ENCODE peak calls at places on chromosomes 6 and 20, in four cellular contexts. Y, G, S and K are unnamed samples.
A peak's percentile ranks its signal among the peaks of the same experiment; 100 is the strongest.

GRCh38 chr6:112827793-112828192 is 480.7 kb downstream of the RFPL4B start:
- DNase-seq in Y (no peak), S (no peak), G (peak; percentile 49), K (no peak)

GRCh38 chr6:169396554-169397163 is 143.0 kb upstream of the THBS2 start:
- DNase-seq in S (no peak), G (no peak), Y (no peak), K (no peak)

GRCh38 chr6:160132776-160133338 is 11.2 kb downstream of the SLC22A1 start:
- DNase-seq in Y (peak; percentile 51), G (no peak), S (no peak), K (no peak)

GRCh38 chr20:52105045-52105572 is 86.5 kb downstream of the ZFP64 start:
- DNase-seq in S (peak; percentile 68), G (no peak), Y (peak; percentile 49), K (no peak)

GRCh38 chr20:675453-676314 is at the start of gene SCRT2:
- DNase-seq in Y (peak; percentile 75), G (peak; percentile 86), S (peak; percentile 60), K (peak; percentile 27)

GRCh38 chr20:64129146-64129782 is 21.9 kb upstream of the NPBWR2 start:
- DNase-seq in Y (no peak), G (peak; percentile 8), S (no peak), K (no peak)

GRCh38 chr6:113414511-113414910 is 442.6 kb upstream of the MARCKS start:
- DNase-seq in Y (peak; percentile 78), S (peak; percentile 69), G (peak; percentile 29), K (no peak)

GRCh38 chr6:167093922-167094432 is 28.9 kb upstream of the CCR6 start:
- DNase-seq in S (no peak), G (no peak), Y (no peak), K (no peak)

GRCh38 chr20:33392016-33392415 is 9.3 kb downstream of the CDK5RAP1 start:
- DNase-seq in G (no peak), Y (peak; percentile 82), S (no peak), K (peak; percentile 75)

GRCh38 chr6:69005194-69005593 is 370.1 kb downstream of the ADGRB3 start:
- DNase-seq in Y (peak; percentile 31), S (peak; percentile 2), G (no peak), K (no peak)

GRCh38 chr20:34515484-34516037 is 661 bp upstream of the DYNLRB1 start:
- DNase-seq in Y (peak; percentile 75), G (no peak), S (peak; percentile 48), K (no peak)

GRCh38 chr6:165668951-165669350 is 5.9 kb upstream of the PDE10A start:
- DNase-seq in Y (no peak), G (no peak), S (no peak), K (no peak)

GRCh38 chr6:151690768-151691562 is 116.5 kb upstream of the ESR1 start:
- DNase-seq in Y (peak; percentile 50), G (no peak), S (no peak), K (no peak)

GRCh38 chr6:36246511-36247268 is 23.2 kb upstream of the PNPLA1 start:
- DNase-seq in Y (peak; percentile 51), S (no peak), G (no peak), K (no peak)

GRCh38 chr6:12075067-12075563 is 63.0 kb downstream of the HIVEP1 start:
- DNase-seq in G (no peak), S (no peak), Y (peak; percentile 55), K (no peak)

GRCh38 chr20:14720251-14720650 is 382.8 kb upstream of the FLRT3 start:
- DNase-seq in Y (no peak), G (no peak), S (no peak), K (no peak)

GRCh38 chr6:135144678-135145508 is 36.2 kb upstream of the MYB start:
- DNase-seq in Y (peak; percentile 72), G (no peak), S (peak; percentile 17), K (no peak)

GRCh38 chr6:38068854-38069253 is 249.3 kb downstream of the ZFAND3 start:
- DNase-seq in Y (peak; percentile 17), G (peak; percentile 21), S (peak; percentile 3), K (no peak)

GRCh38 chr6:143286280-143286795 is 164.2 kb downstream of the ADAT2 start:
- DNase-seq in S (no peak), G (no peak), Y (peak; percentile 32), K (no peak)

GRCh38 chr20:14337400-14338171 is at the start of gene FLRT3:
- DNase-seq in S (peak; percentile 97), Y (peak; percentile 98), G (peak; percentile 25), K (peak; percentile 90)

GRCh38 chr20:31637660-31638059 is at the start of gene COX4I2:
- DNase-seq in Y (no peak), S (no peak), G (peak; percentile 69), K (no peak)

DNA sequence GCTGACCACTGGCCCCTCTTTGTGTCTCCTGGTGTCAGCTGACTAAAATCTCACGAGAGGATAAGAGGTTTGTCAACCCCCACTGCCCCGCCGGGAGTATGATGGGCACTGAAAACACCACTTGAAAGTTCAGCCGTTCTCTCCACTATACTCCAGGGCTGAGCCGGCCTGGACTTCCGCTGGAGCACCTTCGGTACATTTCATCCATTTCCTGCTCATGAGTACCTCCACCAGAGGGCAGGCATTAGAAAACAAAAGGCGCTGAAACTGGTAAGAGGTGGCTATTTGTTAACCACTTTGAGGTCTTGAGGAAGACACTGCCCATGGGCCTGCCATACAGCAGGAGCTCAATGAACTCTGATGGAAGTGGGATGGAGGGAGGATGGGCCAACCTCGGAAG is 17.9 kb upstream of the ANKRD60 start:
- DNase-seq in S (peak; percentile 67), Y (peak; percentile 72), G (no peak), K (no peak)
- TF ChIP-seq CTCF in S (peak; percentile 51), Y (peak; percentile 68), G (peak; percentile 17), K (peak; percentile 22)

DNA sequence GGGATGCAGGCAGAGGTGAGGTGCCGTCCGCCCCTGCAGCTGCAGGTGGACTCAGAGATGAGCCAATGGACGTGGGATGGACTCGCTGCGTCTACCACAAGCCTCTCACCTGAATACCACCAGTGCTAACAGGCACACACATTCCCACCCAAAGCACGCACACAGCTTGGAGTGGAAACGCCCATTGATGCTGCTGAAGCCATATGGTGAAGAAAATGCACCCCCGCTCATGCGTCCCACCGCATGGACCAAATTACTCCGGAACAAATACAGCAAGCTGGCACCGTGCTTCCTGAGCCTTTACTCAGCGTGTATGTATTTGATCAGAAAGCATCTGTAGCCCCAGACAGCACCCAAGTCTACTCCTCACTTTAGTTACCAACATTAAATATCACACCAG is 58.4 kb upstream of the SYNDIG1 start:
- DNase-seq in S (no peak), Y (no peak), G (no peak), K (no peak)
- TF ChIP-seq CTCF in S (no peak), Y (no peak), G (no peak), K (no peak)

DNA sequence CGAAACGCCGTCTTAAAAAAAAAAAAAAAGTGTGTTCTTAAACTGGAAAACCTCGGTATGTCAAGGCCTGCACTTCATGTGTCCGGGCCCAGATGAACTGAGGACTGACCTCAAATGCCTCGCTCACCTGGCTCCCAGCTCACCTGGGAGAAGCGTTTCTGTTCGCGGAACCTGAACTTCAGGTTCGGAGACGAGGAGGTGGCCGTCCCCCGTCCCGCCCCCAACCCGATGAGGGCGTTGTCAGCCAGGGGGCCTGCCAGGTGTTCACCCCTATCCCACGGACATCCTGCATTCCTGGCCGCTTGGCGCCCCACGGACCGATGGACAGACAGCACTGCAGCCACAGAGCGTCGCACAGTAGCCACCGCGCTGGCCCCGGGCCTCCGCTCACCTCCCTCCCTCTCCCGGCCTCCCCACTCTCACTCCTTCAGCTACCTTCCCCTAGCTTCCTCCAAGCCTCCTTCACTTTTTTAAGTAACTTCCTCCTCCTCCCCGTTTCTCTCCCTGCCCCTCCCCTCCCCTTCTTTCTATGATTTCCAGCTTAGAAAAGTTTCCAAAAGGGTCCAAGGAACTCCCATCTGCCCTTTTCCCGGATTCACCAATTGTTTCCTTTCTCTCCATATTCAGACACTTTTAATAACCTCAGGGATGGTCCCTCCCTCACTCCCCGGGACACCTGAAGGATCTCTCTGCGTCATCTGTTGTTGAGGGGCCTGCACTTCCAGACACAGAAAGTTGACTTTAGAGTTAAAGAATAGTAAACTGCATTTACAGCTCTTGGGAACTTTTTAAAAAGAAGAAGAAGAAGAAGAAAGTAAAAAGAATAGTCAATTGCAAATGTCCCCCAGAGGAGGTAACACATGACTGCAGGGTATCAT is 22.7 kb upstream of the MCM3 start:
- DNase-seq in S (no peak), G (no peak), Y (no peak), K (no peak)
- TF ChIP-seq CTCF in S (no peak), G (no peak), Y (no peak), K (no peak)

GRCh38 chr20:61120595-61121515 is 131.2 kb upstream of the CDH4 start:
- DNase-seq in G (no peak), Y (peak; percentile 59), S (peak; percentile 92), K (no peak)
- TF ChIP-seq CTCF in G (peak; percentile 27), Y (peak; percentile 57), S (peak; percentile 66), K (peak; percentile 50)

GRCh38 chr20:50165687-50166554 is 12.4 kb upstream of the PEDS1 start:
- DNase-seq in S (peak; percentile 100), Y (peak; percentile 100), G (peak; percentile 96), K (peak; percentile 99)
- TF ChIP-seq CTCF in S (no peak), Y (no peak), G (no peak), K (no peak)

DNA sequence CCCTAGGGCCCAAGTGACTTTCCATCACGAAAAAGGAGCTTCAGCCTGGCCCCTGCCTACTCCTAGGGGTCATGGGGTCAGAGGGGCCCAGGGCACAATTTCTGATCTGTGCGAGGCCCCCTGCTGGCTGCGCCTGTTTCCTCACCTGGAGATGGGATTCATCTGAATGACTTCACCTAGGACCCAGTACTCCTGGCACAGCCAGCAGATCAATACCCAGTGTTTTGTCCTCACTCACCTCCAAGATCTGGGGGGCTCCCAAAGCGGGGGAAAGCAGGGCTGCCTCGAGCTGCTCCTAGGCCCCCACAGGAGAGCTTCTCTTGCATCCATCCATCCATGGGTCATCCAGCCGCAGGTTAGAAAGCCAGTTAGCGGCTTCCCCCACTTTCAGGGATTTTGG is 33.8 kb downstream of the CD40 start:
- DNase-seq in Y (no peak), G (no peak), S (peak; percentile 14), K (no peak)
- TF ChIP-seq CTCF in Y (peak; percentile 35), G (no peak), S (peak; percentile 42), K (peak; percentile 24)

DNA sequence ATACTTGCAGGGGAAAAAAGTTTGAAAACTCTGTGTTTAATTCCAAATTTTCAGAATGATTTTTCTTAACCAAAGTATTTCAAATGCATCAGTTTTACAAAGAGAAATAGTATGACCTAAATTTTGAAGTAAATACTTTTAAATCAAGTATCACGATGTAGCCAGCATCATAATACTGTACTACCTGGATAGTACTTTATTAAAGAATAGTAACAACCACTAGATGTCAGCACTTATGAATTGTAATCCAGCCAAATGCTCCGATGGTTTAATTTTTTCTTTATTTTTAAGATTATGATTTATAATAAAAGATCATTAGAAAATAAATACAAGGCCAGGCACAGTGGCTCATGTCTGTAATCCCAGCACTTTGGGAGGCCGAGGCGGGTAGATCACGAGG is 37.2 kb upstream of the HACE1 start:
- DNase-seq in G (no peak), Y (peak; percentile 24), S (no peak), K (no peak)
- TF ChIP-seq CTCF in G (no peak), Y (peak; percentile 46), S (peak; percentile 45), K (peak; percentile 23)

GRCh38 chr6:57017069-57017468 is 29.4 kb upstream of the KIAA1586 start:
- DNase-seq in G (no peak), S (no peak), Y (no peak), K (no peak)
- TF ChIP-seq CTCF in G (no peak), S (no peak), Y (no peak), K (no peak)

GRCh38 chr6:111668410-111668809 is 62.7 kb upstream of the TRAF3IP2 start:
- DNase-seq in Y (no peak), S (no peak), G (no peak), K (no peak)
- TF ChIP-seq CTCF in Y (peak; percentile 53), S (no peak), G (no peak), K (peak; percentile 20)

GRCh38 chr20:21643417-21643816 is 62.0 kb upstream of the PAX1 start:
- DNase-seq in S (no peak), Y (no peak), G (no peak), K (no peak)

GRCh38 chr20:21640556-21640955 is 64.9 kb upstream of the PAX1 start:
- DNase-seq in Y (no peak), S (peak; percentile 52), G (no peak), K (no peak)
- TF ChIP-seq CTCF in Y (no peak), S (no peak), G (no peak), K (no peak)